ENCODE peak calls at places on chromosomes 5 and 9, in five cellular contexts. S is OCI-LY7, W is fibroblast of lung, K is neural progenitor cell, R is mesendoderm. M is an unnamed sample.
A peak's percentile ranks its signal among the peaks of the same experiment; 100 is the strongest.

GRCh38 chr5:78574731-78575161 is 73.8 kb downstream of the LHFPL2 start:
- DNase-seq in K (no peak), S (peak; percentile 13), R (peak; percentile 29), W (no peak), M (peak; percentile 62)

GRCh38 chr5:170467000-170467707 is 36.7 kb upstream of the KCNIP1 start:
- DNase-seq in R (no peak), W (peak; percentile 81), K (no peak), S (no peak), M (peak; percentile 90)

GRCh38 chr5:148393390-148393741 is 9.6 kb downstream of the FBXO38 start:
- DNase-seq in R (peak; percentile 70), W (no peak), S (no peak), K (peak; percentile 30), M (no peak)

GRCh38 chr9:89038354-89039091 is 47.3 kb downstream of the S1PR3 start:
- DNase-seq in K (no peak), W (peak; percentile 98), S (no peak), R (no peak), M (peak; percentile 12)

GRCh38 chr9:135905380-135906282 is 1.7 kb downstream of the CAMSAP1 start:
- DNase-seq in S (peak; percentile 47), K (peak; percentile 44), W (peak; percentile 58), R (no peak), M (peak; percentile 78)

GRCh38 chr5:165834922-165835321 is 2329.5 kb downstream of the MAT2B start:
- DNase-seq in K (no peak), R (no peak), S (no peak), W (no peak), M (no peak)

GRCh38 chr5:139340051-139340450 is 1.6 kb upstream of the PAIP2 start:
- DNase-seq in R (no peak), W (no peak), K (no peak), S (no peak), M (no peak)

GRCh38 chr5:91092859-91093843 is 290.0 kb downstream of the ARRDC3 start:
- DNase-seq in K (no peak), W (no peak), S (no peak), R (no peak), M (no peak)

GRCh38 chr5:177426566-177427210 is at the start of gene GRK6:
- DNase-seq in W (no peak), K (no peak), R (peak; percentile 42), S (peak; percentile 81), M (peak; percentile 42)

GRCh38 chr5:21007781-21008180 is 1019.8 kb upstream of the CDH18 start:
- DNase-seq in W (no peak), K (no peak), S (no peak), R (peak; percentile 56), M (no peak)

GRCh38 chr9:135273077-135273476 is 185.6 kb downstream of the OLFM1 start:
- DNase-seq in S (no peak), K (no peak), W (no peak), R (no peak), M (no peak)

GRCh38 chr5:142540774-142541466 is 145.0 kb downstream of the FGF1 start:
- DNase-seq in K (no peak), W (peak; percentile 84), S (no peak), R (no peak), M (no peak)

GRCh38 chr5:98573834-98574233 is 199.6 kb upstream of the RGMB start:
- DNase-seq in K (no peak), R (no peak), S (no peak), W (no peak), M (no peak)

GRCh38 chr9:89191004-89191403 is 12.4 kb upstream of the SHC3 start:
- DNase-seq in W (no peak), S (no peak), R (no peak), K (no peak), M (no peak)

GRCh38 chr5:38793099-38793498 is 52.7 kb upstream of the OSMR start:
- DNase-seq in W (no peak), S (no peak), K (no peak), R (no peak), M (no peak)

GRCh38 chr9:79812507-79813261 is 240.9 kb downstream of the TLE4 start:
- DNase-seq in W (no peak), K (no peak), R (no peak), S (peak; percentile 45), M (no peak)

GRCh38 chr5:96903300-96903699 is 27.0 kb downstream of the ERAP2 start:
- DNase-seq in W (no peak), R (no peak), S (no peak), K (no peak), M (peak; percentile 24)

GRCh38 chr5:82308997-82309670 is 31.0 kb upstream of the RPS23 start:
- DNase-seq in S (no peak), K (no peak), R (peak; percentile 57), W (no peak), M (no peak)

GRCh38 chr9:77152289-77152688 is 25.0 kb upstream of the VPS13A start:
- DNase-seq in W (no peak), K (no peak), R (no peak), S (no peak), M (no peak)

GRCh38 chr9:101326501-101326900 is 58.3 kb downstream of the BAAT start:
- DNase-seq in K (no peak), S (no peak), R (no peak), W (no peak), M (no peak)

GRCh38 chr5:42951847-42952411 is 88.2 kb downstream of the ANXA2R start:
- DNase-seq in S (no peak), W (peak; percentile 57), K (no peak), R (no peak), M (no peak)

GRCh38 chr9:92636627-92637026 is 33.3 kb downstream of the IPPK start:
- DNase-seq in S (no peak), R (no peak), W (no peak), K (no peak), M (no peak)

GRCh38 chr9:14782652-14783051 is 60.1 kb upstream of the CER1 start:
- DNase-seq in K (no peak), W (no peak), S (no peak), R (peak; percentile 13), M (peak; percentile 49)

GRCh38 chr5:90696148-90696547 is 137.6 kb downstream of the ADGRV1 start:
- DNase-seq in S (no peak), R (no peak), W (no peak), K (peak; percentile 16), M (no peak)

GRCh38 chr5:174690256-174690655 is 34.1 kb upstream of the MSX2 start:
- DNase-seq in K (peak; percentile 53), W (peak; percentile 39), R (peak; percentile 76), S (no peak), M (peak; percentile 23)

GRCh38 chr5:15646351-15646750 is 146.4 kb downstream of the FBXL7 start:
- DNase-seq in K (no peak), W (no peak), S (no peak), R (no peak), M (no peak)

GRCh38 chr5:111779260-111780254 is 22.6 kb upstream of the NREP start:
- DNase-seq in R (no peak), S (no peak), W (peak; percentile 33), K (no peak), M (peak; percentile 19)

GRCh38 chr5:138876811-138877210 is 1.7 kb upstream of the LRRTM2 start:
- DNase-seq in R (no peak), S (no peak), K (no peak), W (no peak), M (no peak)

GRCh38 chr5:161946911-161947310 is 99.0 kb downstream of the GABRA1 start:
- DNase-seq in S (no peak), W (no peak), K (no peak), R (no peak), M (no peak)

GRCh38 chr9:94156549-94157407 is 72.5 kb downstream of the PTPDC1 start:
- DNase-seq in S (no peak), W (peak; percentile 72), K (no peak), R (no peak), M (peak; percentile 38)

GRCh38 chr5:83745821-83746220 is 25.2 kb upstream of the HAPLN1 start:
- DNase-seq in K (no peak), S (no peak), R (no peak), W (no peak), M (no peak)

GRCh38 chr5:151001436-151001835 is 19.0 kb upstream of the GPX3 start:
- DNase-seq in K (no peak), R (no peak), S (no peak), W (no peak), M (no peak)

GRCh38 chr5:148687427-148687826 is 33.1 kb upstream of the HTR4 start:
- DNase-seq in K (peak; percentile 71), S (peak; percentile 32), R (peak; percentile 91), W (peak; percentile 15), M (peak; percentile 93)

DNA sequence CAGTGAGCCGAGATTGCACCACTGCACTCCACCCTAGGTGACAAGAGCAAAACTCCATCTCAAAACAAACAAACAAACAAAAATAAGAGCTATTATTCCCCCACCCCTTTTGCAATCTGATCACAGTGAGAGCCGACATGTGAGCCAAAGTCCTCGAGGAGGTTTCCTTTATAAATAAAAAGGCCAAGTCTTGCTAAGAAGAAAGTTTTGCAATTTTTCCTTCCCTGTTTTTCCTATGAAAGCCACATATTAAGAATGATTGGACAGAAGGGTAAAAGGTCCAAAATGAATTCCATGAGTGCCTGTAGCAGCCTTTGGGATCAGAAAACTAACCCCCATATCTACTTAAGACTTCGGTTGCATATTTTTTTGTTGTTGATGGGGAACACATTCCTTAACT is 179.7 kb downstream of the TSSK1B start:
- DNase-seq in R (no peak), K (no peak), S (no peak), W (peak; percentile 34), M (no peak)
- H3K4me2 ChIP-seq in R (no peak overlapping the region), K (no peak overlapping the region), S (no peak overlapping the region), W (no peak overlapping the region), M (no peak overlapping the region)

GRCh38 chr9:19481471-19481870 is 72.7 kb downstream of the ACER2 start:
- DNase-seq in S (no peak), K (no peak), W (no peak), R (no peak), M (no peak)
- H3K4me2 ChIP-seq in S (no peak overlapping the region), K (no peak overlapping the region), W (no peak overlapping the region), R (no peak overlapping the region), M (no peak overlapping the region)

GRCh38 chr5:117118499-117118898 is 543.9 kb upstream of the SEMA6A start:
- DNase-seq in R (no peak), K (no peak), W (no peak), S (no peak), M (no peak)
- H3K4me2 ChIP-seq in R (no peak overlapping the region), K (no peak overlapping the region), W (no peak overlapping the region), S (no peak overlapping the region), M (no peak overlapping the region)

GRCh38 chr5:53424691-53425597 is 55.5 kb upstream of the FST start:
- DNase-seq in S (no peak), W (no peak), K (no peak), R (peak; percentile 53), M (peak; percentile 89)
- H3K4me2 ChIP-seq in S (no peak overlapping the region), W (no peak overlapping the region), K (no peak overlapping the region), R (no peak overlapping the region), M (peak overlapping the region; percentile 15)

M was measured in PC-3.